ENCODE peak calls at places on chromosomes 5 and 9, in five cellular contexts. One of them, this sample, is unnamed.
A peak's percentile ranks its signal among the peaks of the same experiment; 100 is the strongest.

GRCh38 chr5:123089572-123089970 is 530 bp downstream of the PRDM6 start:
- DNase-seq in upper lobe of left lung: peak; percentile 86
- DNase-seq in transverse colon: no peak
- DNase-seq in body of pancreas: no peak
- DNase-seq in Peyer's patch: no peak
- DNase-seq in this sample: no peak

GRCh38 chr5:82004511-82004910 is 32.7 kb downstream of the ATG10 start:
- DNase-seq in upper lobe of left lung: no peak
- DNase-seq in transverse colon: no peak
- DNase-seq in body of pancreas: no peak
- DNase-seq in Peyer's patch: no peak
- DNase-seq in this sample: no peak

GRCh38 chr5:89988998-89989690 is 420.4 kb downstream of the CETN3 start:
- DNase-seq in upper lobe of left lung: no peak
- DNase-seq in transverse colon: no peak
- DNase-seq in body of pancreas: no peak
- DNase-seq in Peyer's patch: no peak
- DNase-seq in this sample: no peak

GRCh38 chr9:13279284-13280162 is at the start of gene MPDZ:
- DNase-seq in upper lobe of left lung: peak; percentile 94
- DNase-seq in transverse colon: peak; percentile 37
- DNase-seq in body of pancreas: peak; percentile 65
- DNase-seq in Peyer's patch: no peak
- DNase-seq in this sample: peak; percentile 88

GRCh38 chr5:64166201-64166959 is 737 bp downstream of the RNF180 start:
- DNase-seq in upper lobe of left lung: no peak
- DNase-seq in transverse colon: no peak
- DNase-seq in body of pancreas: no peak
- DNase-seq in Peyer's patch: peak; percentile 43
- DNase-seq in this sample: peak; percentile 82

GRCh38 chr5:135999396-136000139 is 29.2 kb upstream of the TGFBI start:
- DNase-seq in upper lobe of left lung: no peak
- DNase-seq in transverse colon: no peak
- DNase-seq in body of pancreas: no peak
- DNase-seq in Peyer's patch: no peak
- DNase-seq in this sample: no peak

GRCh38 chr9:123834218-123834906 is 95.6 kb downstream of the DENND1A start:
- DNase-seq in upper lobe of left lung: no peak
- DNase-seq in transverse colon: no peak
- DNase-seq in body of pancreas: no peak
- DNase-seq in Peyer's patch: no peak
- DNase-seq in this sample: no peak

GRCh38 chr9:135676891-135677290 is 13.8 kb downstream of the LCN9 start:
- DNase-seq in upper lobe of left lung: peak; percentile 44
- DNase-seq in transverse colon: no peak
- DNase-seq in body of pancreas: no peak
- DNase-seq in Peyer's patch: no peak
- DNase-seq in this sample: no peak

GRCh38 chr9:98518556-98518955 is 190.2 kb downstream of the GABBR2 start:
- DNase-seq in upper lobe of left lung: no peak
- DNase-seq in transverse colon: no peak
- DNase-seq in body of pancreas: no peak
- DNase-seq in Peyer's patch: no peak
- DNase-seq in this sample: no peak

GRCh38 chr5:147791181-147791580 is 8.7 kb upstream of the JAKMIP2 start:
- DNase-seq in upper lobe of left lung: no peak
- DNase-seq in transverse colon: no peak
- DNase-seq in body of pancreas: no peak
- DNase-seq in Peyer's patch: no peak
- DNase-seq in this sample: no peak

GRCh38 chr9:75087279-75087823 is 604 bp downstream of the NMRK1 start:
- DNase-seq in upper lobe of left lung: no peak
- DNase-seq in transverse colon: peak; percentile 63
- DNase-seq in body of pancreas: peak; percentile 63
- DNase-seq in Peyer's patch: peak; percentile 78
- DNase-seq in this sample: no peak

GRCh38 chr9:87216036-87216435 is 268.7 kb upstream of the GAS1 start:
- DNase-seq in upper lobe of left lung: no peak
- DNase-seq in transverse colon: no peak
- DNase-seq in body of pancreas: no peak
- DNase-seq in Peyer's patch: no peak
- DNase-seq in this sample: no peak

GRCh38 chr5:14148890-14149671 is 5.9 kb downstream of the TRIO start:
- DNase-seq in upper lobe of left lung: no peak
- DNase-seq in transverse colon: peak; percentile 32
- DNase-seq in body of pancreas: no peak
- DNase-seq in Peyer's patch: peak; percentile 70
- DNase-seq in this sample: no peak

GRCh38 chr9:129412814-129413536 is 207.9 kb downstream of the C9orf50 start:
- DNase-seq in upper lobe of left lung: peak; percentile 92
- DNase-seq in transverse colon: peak; percentile 55
- DNase-seq in body of pancreas: peak; percentile 71
- DNase-seq in Peyer's patch: peak; percentile 72
- DNase-seq in this sample: peak; percentile 43
- TF ChIP-seq POLR2A in upper lobe of left lung: no peak
- TF ChIP-seq POLR2A in transverse colon: no peak
- TF ChIP-seq POLR2A in body of pancreas: no peak
- TF ChIP-seq POLR2A in Peyer's patch: no peak
- TF ChIP-seq POLR2A in this sample: no peak

GRCh38 chr5:177432143-177432904 is 5.8 kb downstream of the GRK6 start:
- DNase-seq in upper lobe of left lung: no peak
- DNase-seq in transverse colon: no peak
- DNase-seq in body of pancreas: no peak
- DNase-seq in Peyer's patch: no peak
- DNase-seq in this sample: no peak
- TF ChIP-seq POLR2A in upper lobe of left lung: no peak
- TF ChIP-seq POLR2A in transverse colon: no peak
- TF ChIP-seq POLR2A in body of pancreas: no peak
- TF ChIP-seq POLR2A in Peyer's patch: no peak
- TF ChIP-seq POLR2A in this sample: no peak

DNA sequence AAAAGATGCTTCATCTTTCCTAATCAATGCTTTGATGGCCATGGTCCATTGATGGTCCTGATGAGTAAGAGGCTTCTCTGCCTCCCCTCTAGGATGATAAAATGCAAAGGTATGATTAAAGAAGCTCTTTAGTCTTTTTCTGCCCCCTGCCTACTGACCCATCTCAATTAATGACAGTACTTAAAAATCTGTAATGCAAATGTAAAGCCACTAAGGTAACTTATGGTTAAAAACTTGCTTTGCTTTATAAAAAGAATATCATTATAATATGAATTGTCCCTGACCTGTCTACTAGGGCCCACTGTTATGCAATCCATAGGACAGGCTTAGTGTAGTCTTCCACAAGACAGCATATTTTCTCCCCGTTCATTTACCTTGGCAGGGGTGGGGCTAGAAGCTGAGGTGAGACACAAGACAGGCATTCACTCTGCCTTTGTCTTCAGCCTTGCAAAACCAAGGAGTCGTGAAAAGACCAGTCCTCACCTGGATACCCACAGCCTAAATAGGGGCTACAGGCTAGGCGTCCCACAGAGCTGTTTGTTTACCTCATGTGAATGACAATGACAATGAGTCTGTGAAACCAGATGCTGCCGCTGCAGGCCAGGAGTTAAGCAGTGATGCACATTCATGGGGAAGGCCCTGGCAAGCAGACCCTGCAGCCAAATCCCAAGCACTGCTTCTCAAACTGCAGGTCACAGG is 60.4 kb downstream of the BNC2 start:
- DNase-seq in upper lobe of left lung: no peak
- DNase-seq in transverse colon: no peak
- DNase-seq in body of pancreas: no peak
- DNase-seq in Peyer's patch: no peak
- DNase-seq in this sample: no peak
- TF ChIP-seq POLR2A in upper lobe of left lung: no peak
- TF ChIP-seq POLR2A in transverse colon: no peak
- TF ChIP-seq POLR2A in body of pancreas: no peak
- TF ChIP-seq POLR2A in Peyer's patch: no peak
- TF ChIP-seq POLR2A in this sample: no peak

DNA sequence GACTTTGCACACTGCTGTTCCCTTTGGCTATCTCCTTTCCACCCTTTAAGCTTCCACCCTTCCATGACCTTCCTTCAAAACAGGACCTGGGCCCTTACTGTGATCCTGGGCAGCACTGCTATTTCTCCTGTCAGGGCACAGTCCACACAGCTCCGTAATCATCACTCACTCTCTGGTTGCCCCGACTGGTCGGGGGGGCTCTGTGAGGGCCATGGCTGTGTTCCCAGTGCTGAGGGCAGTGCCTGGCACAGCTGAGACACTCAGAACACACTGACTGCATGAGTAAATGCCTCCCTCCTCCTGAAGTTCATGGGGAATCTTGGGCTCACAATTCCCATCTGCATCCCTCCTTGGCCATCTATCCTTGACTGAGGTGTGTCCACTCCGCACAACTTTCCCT is 12.2 kb downstream of the TRAF1 start:
- DNase-seq in upper lobe of left lung: no peak
- DNase-seq in transverse colon: no peak
- DNase-seq in body of pancreas: no peak
- DNase-seq in Peyer's patch: no peak
- DNase-seq in this sample: no peak
- TF ChIP-seq POLR2A in upper lobe of left lung: no peak
- TF ChIP-seq POLR2A in transverse colon: no peak
- TF ChIP-seq POLR2A in body of pancreas: no peak
- TF ChIP-seq POLR2A in Peyer's patch: no peak
- TF ChIP-seq POLR2A in this sample: no peak

DNA sequence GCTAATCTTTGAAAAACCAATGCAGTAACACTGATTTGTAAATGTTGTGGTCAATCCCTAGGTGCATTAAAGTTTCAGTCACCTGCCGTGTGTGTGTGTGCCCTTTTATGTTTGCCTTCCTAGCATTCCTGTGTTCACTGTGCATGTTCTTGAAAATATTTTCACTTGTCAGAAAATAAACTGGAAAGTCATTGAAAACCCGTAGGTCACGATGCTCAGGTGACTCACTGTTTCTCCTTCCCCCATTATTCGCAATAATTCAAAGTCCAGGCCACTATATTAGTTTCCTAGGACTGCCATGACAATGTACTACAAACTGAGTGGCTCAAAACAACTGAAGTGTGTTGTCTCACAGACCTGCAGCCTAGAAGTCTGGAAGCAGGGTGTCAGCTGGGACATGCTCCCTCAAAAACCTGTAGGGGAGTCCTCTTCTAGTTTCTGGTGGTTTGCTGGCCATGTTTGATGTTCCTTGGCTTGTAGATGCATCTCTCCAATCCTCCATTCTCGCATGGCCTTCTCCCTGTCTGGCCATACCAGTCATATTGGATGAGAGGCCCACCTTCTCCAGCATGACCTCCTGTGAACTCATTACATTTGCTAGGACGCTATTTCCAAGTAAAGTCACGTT is 29.3 kb downstream of the MARVELD2 start:
- DNase-seq in upper lobe of left lung: no peak
- DNase-seq in transverse colon: no peak
- DNase-seq in body of pancreas: peak; percentile 19
- DNase-seq in Peyer's patch: peak; percentile 58
- DNase-seq in this sample: no peak
- TF ChIP-seq POLR2A in upper lobe of left lung: no peak
- TF ChIP-seq POLR2A in transverse colon: no peak
- TF ChIP-seq POLR2A in body of pancreas: no peak
- TF ChIP-seq POLR2A in Peyer's patch: no peak
- TF ChIP-seq POLR2A in this sample: no peak

GRCh38 chr5:94621763-94622162 is 3.3 kb downstream of the SLF1 start:
- DNase-seq in upper lobe of left lung: no peak
- DNase-seq in transverse colon: no peak
- DNase-seq in body of pancreas: no peak
- DNase-seq in Peyer's patch: no peak
- DNase-seq in this sample: no peak

GRCh38 chr5:94618029-94618492 is 343 bp downstream of the KIAA0825 start:
- DNase-seq in upper lobe of left lung: peak; percentile 46
- DNase-seq in transverse colon: peak; percentile 82
- DNase-seq in body of pancreas: peak; percentile 77
- DNase-seq in Peyer's patch: peak; percentile 89
- DNase-seq in this sample: peak; percentile 36

GRCh38 chr5:94620257-94620656 is 1.8 kb downstream of the SLF1 start:
- DNase-seq in upper lobe of left lung: no peak
- DNase-seq in transverse colon: no peak
- DNase-seq in body of pancreas: no peak
- DNase-seq in Peyer's patch: no peak
- DNase-seq in this sample: no peak

GRCh38 chr5:94615843-94616242 is 2.6 kb downstream of the KIAA0825 start:
- DNase-seq in upper lobe of left lung: no peak
- DNase-seq in transverse colon: no peak
- DNase-seq in body of pancreas: no peak
- DNase-seq in Peyer's patch: no peak
- DNase-seq in this sample: no peak

DNA sequence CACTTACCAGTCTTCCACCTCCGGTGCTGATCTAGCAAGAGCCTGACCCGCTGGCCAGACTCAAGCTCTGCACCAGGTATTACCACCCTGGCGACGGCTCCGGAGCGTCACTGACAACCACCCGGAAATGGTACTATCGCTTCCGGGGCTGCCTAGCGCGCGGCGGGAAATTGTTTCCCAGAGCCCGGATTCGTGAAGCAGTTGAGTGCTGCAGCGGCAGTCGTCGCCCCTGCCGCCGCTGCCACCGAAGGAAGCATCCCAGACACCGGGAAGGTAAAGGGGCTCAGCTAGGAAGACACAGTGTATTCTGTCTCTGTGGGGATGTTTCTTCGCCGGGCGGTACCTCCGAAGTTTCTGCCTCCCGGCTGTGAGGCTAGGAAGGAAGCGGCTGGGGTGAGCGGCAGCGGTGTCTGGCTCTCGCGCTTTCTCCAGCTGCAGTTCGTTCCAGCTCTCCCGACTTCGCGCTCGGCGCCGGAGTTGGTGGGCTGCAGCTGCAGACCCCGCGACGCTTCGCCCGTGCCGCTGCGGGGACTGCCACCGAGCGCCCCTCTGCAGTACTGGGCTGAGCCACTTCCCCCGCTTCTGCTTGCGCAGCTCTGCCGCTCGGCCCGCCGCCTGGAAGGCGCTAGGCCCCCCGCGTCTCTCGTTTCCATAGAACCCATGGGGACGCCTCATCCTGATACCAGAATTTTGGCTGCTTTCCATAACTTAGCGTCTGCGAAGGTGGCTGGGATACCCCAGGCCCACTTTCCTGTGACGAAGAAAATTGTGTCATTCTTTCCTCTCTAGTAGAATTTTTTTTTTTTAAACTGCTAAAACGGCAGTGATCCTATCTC is at the start of the genes KIAA0825 and SLF1:
- DNase-seq in upper lobe of left lung: peak; percentile 93
- DNase-seq in transverse colon: peak; percentile 90
- DNase-seq in body of pancreas: peak; percentile 85
- DNase-seq in Peyer's patch: peak; percentile 94
- DNase-seq in this sample: peak; percentile 97
- TF ChIP-seq POLR2A in upper lobe of left lung: peak; percentile 33
- TF ChIP-seq POLR2A in transverse colon: peak; percentile 5
- TF ChIP-seq POLR2A in body of pancreas: no peak
- TF ChIP-seq POLR2A in Peyer's patch: no peak
- TF ChIP-seq POLR2A in this sample: no peak